ENCODE peak calls at places on chromosomes 5 and 9, in seven cellular contexts. T is stomach; G is CD4-positive, CD25-positive, alpha-beta regulatory T cell; C is aorta; L is psoas muscle; I is H9; V is right lobe of liver. K is an unnamed sample.

GRCh38 chr9:133487331-133487725 is 8.4 kb upstream of the SLC2A6 start:
- DNase-seq in T (no peak), G (no peak), C (peak; percentile 71), L (peak; percentile 8), I (no peak), V (peak; percentile 13), K (no peak)

GRCh38 chr5:7415123-7415522 is 19.2 kb downstream of the ADCY2 start:
- DNase-seq in T (no peak), G (no peak), C (no peak), L (peak; percentile 73), I (no peak), V (no peak), K (no peak)

GRCh38 chr5:7597058-7597457 is 201.1 kb downstream of the ADCY2 start:
- DNase-seq in T (peak; percentile 70), G (no peak), C (no peak), L (peak; percentile 59), I (no peak), V (no peak), K (no peak)

GRCh38 chr5:147223951-147224791 is 10.7 kb upstream of the STK32A start:
- DNase-seq in T (peak; percentile 31), G (no peak), C (no peak), L (no peak), I (no peak), V (no peak), K (no peak)

GRCh38 chr5:139755892-139756671 is 39.5 kb upstream of the PSD2 start:
- DNase-seq in T (peak; percentile 32), G (no peak), C (no peak), L (no peak), I (no peak), V (no peak), K (no peak)

GRCh38 chr5:132386644-132387286 is 17.3 kb downstream of the SLC22A5 start:
- DNase-seq in T (peak; percentile 78), G (peak; percentile 81), C (peak; percentile 87), L (peak; percentile 79), I (peak; percentile 77), V (peak; percentile 82), K (no peak)

GRCh38 chr9:125759812-125760134 is 12.6 kb downstream of the PBX3 start:
- DNase-seq in T (no peak), G (no peak), C (no peak), L (no peak), I (peak; percentile 46), V (no peak), K (no peak)

GRCh38 chr5:156208271-156208670 is 118.7 kb upstream of the SGCD start:
- DNase-seq in T (no peak), G (no peak), C (no peak), L (no peak), I (no peak), V (no peak), K (no peak)

GRCh38 chr9:93125331-93125894 is 8.6 kb downstream of the NINJ1 start:
- DNase-seq in T (no peak), G (no peak), C (peak; percentile 15), L (peak; percentile 25), I (peak; percentile 12), V (peak; percentile 5), K (no peak)

GRCh38 chr5:108258001-108258400 is 123.9 kb downstream of the FBXL17 start:
- DNase-seq in T (no peak), G (no peak), C (no peak), L (no peak), I (no peak), V (no peak), K (no peak)

GRCh38 chr9:124145903-124146575 is 111.7 kb upstream of the NEK6 start:
- DNase-seq in T (no peak), G (no peak), C (no peak), L (no peak), I (no peak), V (no peak), K (no peak)

GRCh38 chr5:148976569-148977321 is 86.1 kb downstream of the SH3TC2 start:
- DNase-seq in T (no peak), G (no peak), C (no peak), L (no peak), I (no peak), V (no peak), K (no peak)

GRCh38 chr9:96031366-96031824 is 155.9 kb downstream of the ERCC6L2 start:
- DNase-seq in T (peak; percentile 86), G (no peak), C (peak; percentile 83), L (no peak), I (no peak), V (peak; percentile 90), K (peak; percentile 79)

GRCh38 chr5:174723315-174723978 is 935 bp upstream of the MSX2 start:
- DNase-seq in T (no peak), G (no peak), C (no peak), L (no peak), I (no peak), V (no peak), K (no peak)

GRCh38 chr5:174721522-174722432 is 2.6 kb upstream of the MSX2 start:
- DNase-seq in T (no peak), G (no peak), C (no peak), L (no peak), I (no peak), V (no peak), K (no peak)

GRCh38 chr5:174720612-174721521 is 3.5 kb upstream of the MSX2 start:
- DNase-seq in T (no peak), G (no peak), C (no peak), L (no peak), I (peak; percentile 83), V (no peak), K (no peak)

GRCh38 chr5:174723979-174724483 is 351 bp upstream of the MSX2 start:
- DNase-seq in T (no peak), G (no peak), C (no peak), L (no peak), I (peak; percentile 42), V (no peak), K (no peak)

GRCh38 chr5:174722500-174722899 is 1.9 kb upstream of the MSX2 start:
- DNase-seq in T (no peak), G (no peak), C (no peak), L (no peak), I (no peak), V (no peak), K (no peak)
- H3K4me1 ChIP-seq in T (peaks cover 43% of the 10 kb centered on the region), G (peaks cover 6% of the 10 kb centered on the region), C (no peaks in the 10 kb centered on the region), L (peaks cover 3% of the 10 kb centered on the region), I (peaks cover 2% of the 10 kb centered on the region), V (no peaks in the 10 kb centered on the region), K (no peaks in the 10 kb centered on the region)

GRCh38 chr5:162684145-162684544 is 616.6 kb downstream of the GABRG2 start:
- DNase-seq in T (no peak), G (no peak), C (no peak), L (no peak), I (no peak), V (no peak), K (no peak)
- H3K27ac ChIP-seq in T (no peak overlapping the region), G (no peak overlapping the region), C (no peak overlapping the region), L (no peak overlapping the region), I (no peak overlapping the region), V (no peak overlapping the region), K (no peak overlapping the region)

GRCh38 chr9:129493714-129494047 is 127.2 kb downstream of the C9orf50 start:
- DNase-seq in T (no peak), G (no peak), C (no peak), L (no peak), I (no peak), V (no peak), K (no peak)
- H3K4me1 ChIP-seq in T (peaks cover 97% of the 10 kb centered on the region), G (peaks cover 48% of the 10 kb centered on the region), C (no peaks in the 10 kb centered on the region), L (peaks cover 40% of the 10 kb centered on the region), I (peaks cover 5% of the 10 kb centered on the region), V (peaks cover 3% of the 10 kb centered on the region), K (peaks cover 88% of the 10 kb centered on the region)

GRCh38 chr9:70601000-70601929 is 186.8 kb upstream of the KLF9 start:
- DNase-seq in T (peak; percentile 84), G (no peak), C (peak; percentile 97), L (peak; percentile 98), I (no peak), V (peak; percentile 81), K (peak; percentile 99)
- H3K27ac ChIP-seq in T (peak overlapping the region; percentile 82), G (no peak overlapping the region), C (peak overlapping the region; percentile 98), L (peak overlapping the region; percentile 87), I (no peak overlapping the region), V (peak overlapping the region; percentile 68), K (peak overlapping the region; percentile 90)

GRCh38 chr5:56848206-56848605 is 32.9 kb downstream of the MAP3K1 start:
- DNase-seq in T (no peak), G (no peak), C (no peak), L (no peak), I (no peak), V (no peak), K (no peak)
- H3K4me1 ChIP-seq in T (peaks cover 87% of the 10 kb centered on the region), G (peaks cover 99% of the 10 kb centered on the region), C (peaks cover 2% of the 10 kb centered on the region), L (peaks cover 27% of the 10 kb centered on the region), I (peaks cover 4% of the 10 kb centered on the region), V (no peaks in the 10 kb centered on the region), K (no peaks in the 10 kb centered on the region)

GRCh38 chr5:31887556-31887955 is 248.6 kb downstream of the PDZD2 start:
- DNase-seq in T (no peak), G (no peak), C (no peak), L (no peak), I (no peak), V (no peak), K (no peak)
- H3K27ac ChIP-seq in T (peak overlapping the region; percentile 39), G (no peak overlapping the region), C (no peak overlapping the region), L (no peak overlapping the region), I (no peak overlapping the region), V (no peak overlapping the region), K (no peak overlapping the region)

GRCh38 chr5:116779846-116780245 is 205.2 kb upstream of the SEMA6A start:
- DNase-seq in T (no peak), G (no peak), C (no peak), L (no peak), I (no peak), V (no peak), K (no peak)

GRCh38 chr5:116772152-116772501 is 197.5 kb upstream of the SEMA6A start:
- DNase-seq in T (no peak), G (no peak), C (no peak), L (no peak), I (no peak), V (no peak), K (no peak)

GRCh38 chr5:116778611-116779010 is 204.0 kb upstream of the SEMA6A start:
- DNase-seq in T (no peak), G (no peak), C (no peak), L (no peak), I (no peak), V (no peak), K (no peak)

GRCh38 chr5:116773926-116774325 is 199.3 kb upstream of the SEMA6A start:
- DNase-seq in T (no peak), G (no peak), C (no peak), L (no peak), I (peak; percentile 88), V (no peak), K (no peak)

GRCh38 chr5:116778015-116778414 is 203.4 kb upstream of the SEMA6A start:
- DNase-seq in T (no peak), G (no peak), C (no peak), L (no peak), I (peak; percentile 82), V (no peak), K (no peak)
- H3K4me1 ChIP-seq in T (no peaks in the 10 kb centered on the region), G (no peaks in the 10 kb centered on the region), C (no peaks in the 10 kb centered on the region), L (no peaks in the 10 kb centered on the region), I (peaks cover 5% of the 10 kb centered on the region), V (no peaks in the 10 kb centered on the region), K (no peaks in the 10 kb centered on the region)

K was measured in right atrium auricular region.